ENCODE peak calls at places on chromosomes 5 and 9, in four cellular contexts. One of them, this sample, is unnamed.

GRCh38 chr5:2750758-2751464 is 566 bp downstream of the IRX2 start:
- DNase-seq in endothelial cell of umbilical vein: no peak
- DNase-seq in A549: no peak
- DNase-seq in CD8-positive, alpha-beta T cell: no peak
- DNase-seq in this sample: peak; percentile 49

GRCh38 chr5:142420521-142420920 is 95.7 kb upstream of the SPRY4 start:
- DNase-seq in endothelial cell of umbilical vein: no peak
- DNase-seq in A549: no peak
- DNase-seq in CD8-positive, alpha-beta T cell: no peak
- DNase-seq in this sample: peak; percentile 78

GRCh38 chr5:95923918-95924559 is 37.6 kb downstream of the ELL2 start:
- DNase-seq in endothelial cell of umbilical vein: no peak
- DNase-seq in A549: no peak
- DNase-seq in CD8-positive, alpha-beta T cell: no peak
- DNase-seq in this sample: no peak

GRCh38 chr9:75448281-75448680 is 360.0 kb downstream of the OSTF1 start:
- DNase-seq in endothelial cell of umbilical vein: no peak
- DNase-seq in A549: no peak
- DNase-seq in CD8-positive, alpha-beta T cell: no peak
- DNase-seq in this sample: no peak

GRCh38 chr5:11191673-11192072 is 430.6 kb upstream of the DAP start:
- DNase-seq in endothelial cell of umbilical vein: no peak
- DNase-seq in A549: no peak
- DNase-seq in CD8-positive, alpha-beta T cell: no peak
- DNase-seq in this sample: no peak

GRCh38 chr9:134482226-134482625 is 156.0 kb downstream of the RXRA start:
- DNase-seq in endothelial cell of umbilical vein: no peak
- DNase-seq in A549: no peak
- DNase-seq in CD8-positive, alpha-beta T cell: no peak
- DNase-seq in this sample: no peak

GRCh38 chr5:121805931-121806330 is 45.8 kb upstream of the FTMT start:
- DNase-seq in endothelial cell of umbilical vein: no peak
- DNase-seq in A549: no peak
- DNase-seq in CD8-positive, alpha-beta T cell: no peak
- DNase-seq in this sample: no peak

GRCh38 chr5:142713151-142713706 is 27.3 kb upstream of the FGF1 start:
- DNase-seq in endothelial cell of umbilical vein: peak; percentile 90
- DNase-seq in A549: peak; percentile 89
- DNase-seq in CD8-positive, alpha-beta T cell: peak; percentile 83
- DNase-seq in this sample: peak; percentile 92

GRCh38 chr9:112624711-112625707 is 92.9 kb downstream of the INIP start:
- DNase-seq in endothelial cell of umbilical vein: no peak
- DNase-seq in A549: no peak
- DNase-seq in CD8-positive, alpha-beta T cell: no peak
- DNase-seq in this sample: no peak

GRCh38 chr9:19689324-19690087 is 99.3 kb downstream of the SLC24A2 start:
- DNase-seq in endothelial cell of umbilical vein: no peak
- DNase-seq in A549: no peak
- DNase-seq in CD8-positive, alpha-beta T cell: no peak
- DNase-seq in this sample: no peak

GRCh38 chr9:124386201-124386600 is 29.0 kb downstream of the PSMB7 start:
- DNase-seq in endothelial cell of umbilical vein: peak; percentile 8
- DNase-seq in A549: no peak
- DNase-seq in CD8-positive, alpha-beta T cell: no peak
- DNase-seq in this sample: no peak

GRCh38 chr9:121604242-121604641 is 47.2 kb upstream of the DAB2IP start:
- DNase-seq in endothelial cell of umbilical vein: no peak
- DNase-seq in A549: no peak
- DNase-seq in CD8-positive, alpha-beta T cell: no peak
- DNase-seq in this sample: no peak

GRCh38 chr9:131610231-131610761 is 65.0 kb downstream of the PRRT1B start:
- DNase-seq in endothelial cell of umbilical vein: no peak
- DNase-seq in A549: no peak
- DNase-seq in CD8-positive, alpha-beta T cell: no peak
- DNase-seq in this sample: no peak

GRCh38 chr5:147882586-147883313 is 4.2 kb downstream of the SCGB3A2 start:
- DNase-seq in endothelial cell of umbilical vein: no peak
- DNase-seq in A549: no peak
- DNase-seq in CD8-positive, alpha-beta T cell: no peak
- DNase-seq in this sample: no peak

GRCh38 chr5:3365501-3366215 is 230.0 kb upstream of the IRX1 start:
- DNase-seq in endothelial cell of umbilical vein: no peak
- DNase-seq in A549: no peak
- DNase-seq in CD8-positive, alpha-beta T cell: no peak
- DNase-seq in this sample: no peak

GRCh38 chr9:112042244-112042638 is 132.9 kb downstream of the SUSD1 start:
- DNase-seq in endothelial cell of umbilical vein: no peak
- DNase-seq in A549: no peak
- DNase-seq in CD8-positive, alpha-beta T cell: no peak
- DNase-seq in this sample: no peak

GRCh38 chr9:104993291-104993963 is 65.5 kb upstream of the ABCA1 start:
- DNase-seq in endothelial cell of umbilical vein: peak; percentile 68
- DNase-seq in A549: no peak
- DNase-seq in CD8-positive, alpha-beta T cell: peak; percentile 60
- DNase-seq in this sample: no peak

GRCh38 chr5:107253246-107253645 is 417.5 kb downstream of the EFNA5 start:
- DNase-seq in endothelial cell of umbilical vein: peak; percentile 16
- DNase-seq in A549: no peak
- DNase-seq in CD8-positive, alpha-beta T cell: no peak
- DNase-seq in this sample: no peak

GRCh38 chr5:68055686-68056085 is 159.9 kb upstream of the PIK3R1 start:
- DNase-seq in endothelial cell of umbilical vein: no peak
- DNase-seq in A549: no peak
- DNase-seq in CD8-positive, alpha-beta T cell: no peak
- DNase-seq in this sample: no peak
- TF ChIP-seq CTCF in endothelial cell of umbilical vein: no peak
- TF ChIP-seq CTCF in A549: no peak
- TF ChIP-seq CTCF in CD8-positive, alpha-beta T cell: no peak
- TF ChIP-seq CTCF in this sample: no peak

DNA sequence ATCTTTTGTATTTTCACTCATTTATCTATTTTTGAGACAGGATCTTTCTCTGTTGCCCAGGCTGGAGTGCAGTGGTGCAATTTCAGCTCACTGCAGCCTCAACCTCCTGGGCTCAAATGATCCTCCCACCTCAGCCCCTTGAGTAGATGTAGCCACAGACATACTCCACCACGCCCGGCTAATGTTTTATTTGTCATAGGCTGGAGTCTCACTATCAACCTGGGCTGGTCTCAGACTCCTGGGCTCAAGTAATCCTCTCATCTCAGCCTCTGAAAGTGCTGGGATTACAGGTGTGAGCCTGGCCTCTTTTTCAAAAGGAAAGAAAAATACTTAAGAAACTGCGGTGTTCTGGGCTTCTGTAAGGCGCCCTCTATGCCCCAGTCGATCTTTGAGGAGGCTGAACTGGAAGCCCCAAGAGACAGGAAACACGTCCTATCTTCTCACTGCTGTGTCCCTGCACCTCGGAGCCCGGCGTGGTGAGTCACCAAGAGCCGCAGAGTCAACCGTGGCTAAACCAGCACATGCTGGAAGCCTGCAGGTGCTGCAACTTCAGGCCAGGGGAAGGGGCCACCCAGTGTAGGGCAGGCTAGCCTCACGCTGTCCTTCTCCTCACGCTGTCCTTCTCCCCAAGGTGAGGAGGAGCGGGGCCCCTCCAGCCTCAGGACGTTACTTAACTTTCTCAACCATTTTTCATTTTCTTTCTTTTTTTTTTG is 15.2 kb upstream of the LHX3 start:
- DNase-seq in endothelial cell of umbilical vein: no peak
- DNase-seq in A549: peak; percentile 44
- DNase-seq in CD8-positive, alpha-beta T cell: no peak
- DNase-seq in this sample: peak; percentile 68
- H3K27ac ChIP-seq in endothelial cell of umbilical vein: no peak overlapping the region
- H3K27ac ChIP-seq in A549: no peak overlapping the region
- H3K27ac ChIP-seq in CD8-positive, alpha-beta T cell: no peak overlapping the region
- H3K27ac ChIP-seq in this sample: peak overlapping the region; percentile 98

GRCh38 chr9:137165250-137165836 is 4.5 kb downstream of the LRRC26 start:
- DNase-seq in endothelial cell of umbilical vein: no peak
- DNase-seq in A549: no peak
- DNase-seq in CD8-positive, alpha-beta T cell: no peak
- DNase-seq in this sample: no peak

GRCh38 chr9:137166242-137167112 is 3.4 kb downstream of the LRRC26 start:
- DNase-seq in endothelial cell of umbilical vein: no peak
- DNase-seq in A549: no peak
- DNase-seq in CD8-positive, alpha-beta T cell: no peak
- DNase-seq in this sample: no peak

GRCh38 chr9:137163101-137163661 is 6.7 kb downstream of the LRRC26 start:
- DNase-seq in endothelial cell of umbilical vein: peak; percentile 14
- DNase-seq in A549: peak; percentile 78
- DNase-seq in CD8-positive, alpha-beta T cell: no peak
- DNase-seq in this sample: no peak

GRCh38 chr9:137163805-137164204 is 6.0 kb downstream of the LRRC26 start:
- DNase-seq in endothelial cell of umbilical vein: no peak
- DNase-seq in A549: no peak
- DNase-seq in CD8-positive, alpha-beta T cell: no peak
- DNase-seq in this sample: no peak

DNA sequence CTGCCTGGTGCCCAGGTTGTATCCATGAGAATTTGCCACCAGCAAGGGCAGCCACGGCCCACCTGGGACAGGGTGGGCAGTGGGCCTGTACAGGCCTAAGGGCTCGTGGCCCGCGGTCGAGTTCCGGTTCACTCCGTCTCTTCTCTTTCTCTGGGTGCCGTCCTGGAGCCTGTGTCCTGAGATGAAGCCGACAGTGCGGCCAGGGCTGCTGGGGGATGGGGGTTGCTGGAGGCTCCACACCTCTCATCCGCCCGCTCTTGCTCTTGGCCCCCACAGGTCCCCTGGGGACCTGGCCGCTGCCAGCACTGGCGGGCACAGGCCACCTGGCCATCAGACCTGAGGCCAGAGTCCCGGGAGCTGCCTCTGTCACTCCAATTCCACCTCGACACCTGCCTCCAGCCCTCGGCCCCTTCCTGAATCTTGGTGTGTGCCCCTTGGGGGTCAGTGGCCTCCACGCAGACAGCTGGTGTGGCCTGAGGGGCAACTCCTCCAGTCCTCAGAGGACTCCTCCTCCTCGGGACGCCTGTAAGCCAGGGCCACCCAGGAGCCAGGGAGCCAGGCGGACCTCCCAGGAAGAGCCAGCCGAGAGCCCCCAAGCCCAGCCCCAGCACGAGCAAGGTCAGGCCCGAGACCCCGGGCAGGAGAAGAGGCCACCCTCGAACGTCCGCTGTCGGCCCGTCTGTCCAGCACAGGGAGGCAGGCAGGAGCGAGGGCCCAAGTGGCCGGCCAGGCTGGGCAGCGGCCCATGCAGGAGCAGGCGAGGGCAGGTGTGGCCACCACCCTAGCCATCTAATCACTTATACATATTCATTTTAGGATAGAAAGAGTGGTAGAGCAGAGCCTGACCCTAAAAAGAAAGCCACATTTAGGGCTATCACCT is 5.2 kb downstream of the LRRC26 start:
- DNase-seq in endothelial cell of umbilical vein: no peak
- DNase-seq in A549: no peak
- DNase-seq in CD8-positive, alpha-beta T cell: no peak
- DNase-seq in this sample: no peak
- TF ChIP-seq CTCF in endothelial cell of umbilical vein: no peak
- TF ChIP-seq CTCF in A549: no peak
- TF ChIP-seq CTCF in CD8-positive, alpha-beta T cell: no peak
- TF ChIP-seq CTCF in this sample: no peak

GRCh38 chr5:136075339-136075885 is 46.6 kb downstream of the TGFBI start:
- DNase-seq in endothelial cell of umbilical vein: no peak
- DNase-seq in A549: no peak
- DNase-seq in CD8-positive, alpha-beta T cell: no peak
- DNase-seq in this sample: no peak
- H3K27ac ChIP-seq in endothelial cell of umbilical vein: no peak overlapping the region
- H3K27ac ChIP-seq in A549: no peak overlapping the region
- H3K27ac ChIP-seq in CD8-positive, alpha-beta T cell: no peak overlapping the region
- H3K27ac ChIP-seq in this sample: no peak overlapping the region

GRCh38 chr9:93036887-93037475 is 21.5 kb upstream of the SUSD3 start:
- DNase-seq in endothelial cell of umbilical vein: no peak
- DNase-seq in A549: no peak
- DNase-seq in CD8-positive, alpha-beta T cell: no peak
- DNase-seq in this sample: no peak
- TF ChIP-seq CTCF in endothelial cell of umbilical vein: no peak
- TF ChIP-seq CTCF in A549: no peak
- TF ChIP-seq CTCF in CD8-positive, alpha-beta T cell: no peak
- TF ChIP-seq CTCF in this sample: peak; percentile 42

GRCh38 chr5:135046661-135047346 is 12.8 kb upstream of the PITX1 start:
- DNase-seq in endothelial cell of umbilical vein: no peak
- DNase-seq in A549: no peak
- DNase-seq in CD8-positive, alpha-beta T cell: no peak
- DNase-seq in this sample: no peak
- H3K27ac ChIP-seq in endothelial cell of umbilical vein: no peak overlapping the region
- H3K27ac ChIP-seq in A549: no peak overlapping the region
- H3K27ac ChIP-seq in CD8-positive, alpha-beta T cell: no peak overlapping the region
- H3K27ac ChIP-seq in this sample: no peak overlapping the region

GRCh38 chr9:133031130-133031422 is 279 bp downstream of the GTF3C5 start:
- DNase-seq in endothelial cell of umbilical vein: no peak
- DNase-seq in A549: no peak
- DNase-seq in CD8-positive, alpha-beta T cell: no peak
- DNase-seq in this sample: no peak

GRCh38 chr9:133031496-133031911 is 707 bp downstream of the GTF3C5 start:
- DNase-seq in endothelial cell of umbilical vein: no peak
- DNase-seq in A549: peak; percentile 14
- DNase-seq in CD8-positive, alpha-beta T cell: no peak
- DNase-seq in this sample: no peak

GRCh38 chr9:133032171-133032570 is 1.4 kb downstream of the GTF3C5 start:
- DNase-seq in endothelial cell of umbilical vein: no peak
- DNase-seq in A549: no peak
- DNase-seq in CD8-positive, alpha-beta T cell: no peak
- DNase-seq in this sample: no peak

GRCh38 chr9:133037775-133038174 is 7.0 kb downstream of the GTF3C5 start:
- DNase-seq in endothelial cell of umbilical vein: no peak
- DNase-seq in A549: no peak
- DNase-seq in CD8-positive, alpha-beta T cell: no peak
- DNase-seq in this sample: no peak

DNA sequence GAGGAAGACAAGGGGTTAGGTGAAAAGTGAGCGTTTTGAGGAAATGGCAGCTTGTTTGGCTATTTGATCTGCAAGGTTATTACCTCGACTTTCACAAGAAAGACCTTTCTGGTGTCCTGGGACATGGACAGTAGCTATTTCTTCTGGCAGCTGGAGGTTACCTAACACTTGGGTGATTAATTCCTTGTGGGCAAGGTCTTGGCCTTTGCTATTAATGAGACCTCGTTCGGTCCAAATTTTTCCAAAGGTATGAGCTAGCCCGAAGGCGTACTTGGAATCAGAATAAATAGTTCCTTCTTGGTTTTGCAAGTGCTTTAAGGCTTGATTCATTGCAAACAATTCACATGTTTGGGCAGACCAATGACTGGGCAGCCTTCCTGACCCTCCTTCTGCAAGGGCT is 4.9 kb downstream of the GTF3C5 start:
- DNase-seq in endothelial cell of umbilical vein: no peak
- DNase-seq in A549: no peak
- DNase-seq in CD8-positive, alpha-beta T cell: no peak
- DNase-seq in this sample: no peak
- TF ChIP-seq CTCF in endothelial cell of umbilical vein: no peak
- TF ChIP-seq CTCF in A549: no peak
- TF ChIP-seq CTCF in CD8-positive, alpha-beta T cell: no peak
- TF ChIP-seq CTCF in this sample: no peak